ENCODE peak calls at places on chromosomes 12 and 14, in ten cellular contexts. X, D, K, F, T, E, B, Q, R and Z are unnamed samples. For H3K9me3, the result is how much of the 10 kb centered on the place peaks cover.

GRCh38 chr12:32217354-32218310 is 111.0 kb downstream of the BICD1 start:
- DNase-seq in Q (no peak), E (no peak), R (no peak), F (peak), B (no peak), K (no peak), D (peak), T (peak), X (peak), Z (no peak)

GRCh38 chr14:55799523-55800095 is 219.6 kb downstream of the KTN1 start:
- DNase-seq in Q (no peak), T (no peak), B (no peak), K (no peak), E (no peak), D (no peak), X (no peak), R (no peak), F (no peak), Z (no peak)

GRCh38 chr12:32589165-32589891 is 89.8 kb upstream of the DNM1L start:
- DNase-seq in X (no peak), D (no peak), B (no peak), T (no peak), K (no peak), F (no peak), Q (no peak), R (no peak), E (no peak), Z (no peak)

GRCh38 chr12:6963741-6964446 is 6.6 kb downstream of the PHB2 start:
- DNase-seq in E (no peak), X (peak), R (no peak), Q (no peak), T (no peak), K (peak), D (no peak), F (no peak), B (no peak), Z (no peak)

GRCh38 chr12:119602695-119603094 is 9.1 kb downstream of the TMEM233 start:
- DNase-seq in T (no peak), R (no peak), D (no peak), X (no peak), E (no peak), Q (no peak), K (no peak), F (no peak), B (no peak), Z (no peak)

GRCh38 chr14:45253754-45254300 is 825 bp upstream of the MIS18BP1 start:
- DNase-seq in R (no peak), E (no peak), D (peak), X (peak), K (peak), F (no peak), Q (no peak), B (no peak), T (peak), Z (no peak)

GRCh38 chr12:26274441-26275312 is 79.3 kb downstream of the SSPN start:
- DNase-seq in Q (peak), T (peak), F (peak), E (no peak), R (no peak), X (peak), B (peak), K (peak), D (peak), Z (peak)

GRCh38 chr12:58314610-58315009 is 373.2 kb downstream of the ATP23 start:
- DNase-seq in Q (no peak), E (no peak), F (no peak), K (no peak), D (no peak), B (peak), X (no peak), T (peak), R (no peak), Z (no peak)

GRCh38 chr14:70871863-70872677 is 35.2 kb upstream of the PCNX1 start:
- DNase-seq in F (no peak), D (no peak), X (no peak), T (no peak), K (no peak), Q (no peak), R (no peak), E (no peak), B (peak), Z (no peak)

GRCh38 chr14:104135121-104135903 is 3.1 kb upstream of the KIF26A start:
- DNase-seq in X (no peak), D (no peak), R (no peak), K (no peak), B (peak), F (no peak), Q (no peak), T (peak), E (peak), Z (no peak)

GRCh38 chr14:92600318-92601053 is 86.9 kb downstream of the RIN3 start:
- DNase-seq in K (no peak), D (peak), Q (no peak), X (no peak), R (no peak), B (peak), T (peak), E (no peak), F (no peak), Z (no peak)

GRCh38 chr14:69882915-69883314 is 3.7 kb downstream of the SMOC1 start:
- DNase-seq in Q (no peak), E (no peak), X (no peak), F (no peak), R (no peak), B (no peak), K (no peak), T (no peak), D (no peak), Z (no peak)

GRCh38 chr14:96945721-96946120 is 148.5 kb downstream of the VRK1 start:
- DNase-seq in T (no peak), B (no peak), X (no peak), D (no peak), F (no peak), E (no peak), K (no peak), R (no peak), Q (no peak), Z (no peak)

GRCh38 chr12:104736307-104736706 is 221.8 kb downstream of the SLC41A2 start:
- DNase-seq in F (no peak), R (no peak), X (no peak), B (peak), E (no peak), D (peak), Q (no peak), K (no peak), T (peak), Z (no peak)

GRCh38 chr12:34406996-34407300 is 384.7 kb downstream of the ALG10 start:
- DNase-seq in R (no peak), B (no peak), E (no peak), T (no peak), D (no peak), K (peak), X (peak), F (no peak), Q (peak), Z (no peak)

GRCh38 chr12:104712477-104712876 is 245.6 kb downstream of the SLC41A2 start:
- DNase-seq in D (no peak), T (no peak), R (no peak), K (no peak), Q (no peak), E (no peak), B (peak), X (no peak), F (no peak), Z (no peak)

GRCh38 chr12:30979371-30980259 is 53.1 kb downstream of the TSPAN11 start:
- DNase-seq in B (no peak), E (no peak), R (no peak), Q (no peak), X (no peak), D (no peak), F (no peak), K (no peak), T (peak), Z (no peak)

GRCh38 chr12:124231980-124232653 is 62.8 kb upstream of the RFLNA start:
- DNase-seq in K (no peak), X (peak), E (no peak), B (no peak), D (no peak), F (no peak), Q (no peak), R (no peak), T (no peak), Z (no peak)

GRCh38 chr14:100889641-100890040 is 13.9 kb downstream of the RTL1 start:
- DNase-seq in D (peak), F (no peak), T (no peak), E (no peak), K (no peak), X (peak), Q (no peak), R (no peak), B (no peak), Z (no peak)

GRCh38 chr12:19161251-19161650 is 31.7 kb downstream of the PLEKHA5 start:
- DNase-seq in B (no peak), T (no peak), E (no peak), X (no peak), R (no peak), Q (no peak), K (no peak), F (no peak), D (no peak), Z (no peak)

GRCh38 chr14:36313898-36314297 is 6.5 kb downstream of the MBIP start:
- DNase-seq in B (no peak), T (no peak), Q (no peak), D (no peak), X (no peak), E (no peak), R (no peak), K (no peak), F (no peak), Z (no peak)

GRCh38 chr14:24997335-24997734 is 52.6 kb downstream of the STXBP6 start:
- DNase-seq in F (no peak), R (no peak), Q (no peak), B (no peak), E (no peak), T (no peak), X (no peak), D (no peak), K (no peak), Z (no peak)

GRCh38 chr12:105462841-105463240 is 132.3 kb downstream of the C12orf75 start:
- DNase-seq in B (no peak), X (no peak), F (no peak), K (no peak), D (no peak), Q (no peak), E (no peak), R (no peak), T (peak), Z (no peak)

GRCh38 chr12:94262228-94263010 is 114.0 kb downstream of the PLXNC1 start:
- DNase-seq in R (no peak), T (peak), B (peak), E (peak), D (peak), X (peak), K (peak), F (no peak), Q (peak), Z (peak)

GRCh38 chr12:102438823-102439205 is 41.5 kb downstream of the IGF1 start:
- DNase-seq in X (no peak), D (no peak), F (no peak), E (no peak), B (peak), K (no peak), Q (no peak), T (no peak), R (no peak), Z (no peak)

GRCh38 chr14:83058068-83058467 is 1524.4 kb upstream of the SEL1L start:
- DNase-seq in F (no peak), Q (no peak), D (no peak), K (no peak), X (no peak), B (no peak), E (no peak), R (no peak), T (no peak), Z (no peak)

GRCh38 chr12:102302553-102302952 is 104.9 kb upstream of the PMCH start:
- DNase-seq in E (no peak), D (no peak), Q (no peak), F (no peak), B (no peak), T (peak), X (no peak), K (no peak), R (no peak), Z (no peak)

GRCh38 chr12:60308366-60309000 is 712.7 kb downstream of the SLC16A7 start:
- DNase-seq in E (no peak), T (peak), R (no peak), F (peak), K (no peak), B (peak), D (no peak), Q (no peak), X (no peak), Z (no peak)

GRCh38 chr12:1574863-1575254 is 19.5 kb downstream of the FBXL14 start:
- DNase-seq in F (no peak), B (no peak), T (no peak), R (no peak), K (no peak), D (no peak), E (no peak), X (no peak), Q (no peak), Z (no peak)

GRCh38 chr12:109804820-109805761 is 28.1 kb downstream of the TRPV4 start:
- DNase-seq in R (peak), X (peak), T (peak), Q (peak), B (peak), E (peak), D (peak), F (no peak), K (peak), Z (peak)

GRCh38 chr14:105855893-105856675 is 329.7 kb downstream of the TMEM121 start:
- DNase-seq in F (no peak), R (no peak), D (no peak), T (no peak), K (peak), Q (no peak), E (no peak), B (no peak), X (no peak), Z (no peak)
- H3K9me3 ChIP-seq in F (under half), R (half or more), D (under half), T (under half), K (under half), Q (under half), E (under half), B (under half), X (under half), Z (under half)

GRCh38 chr12:132954471-132955048 is 1.5 kb downstream of the ZNF605 start:
- DNase-seq in E (no peak), T (peak), K (no peak), R (no peak), F (no peak), X (no peak), Q (no peak), B (no peak), D (no peak), Z (no peak)

GRCh38 chr12:132955933-132956725 is at the start of gene ZNF605:
- DNase-seq in F (no peak), T (peak), B (peak), K (peak), D (peak), Q (peak), R (peak), X (peak), E (peak), Z (peak)

GRCh38 chr12:132953163-132953425 is 3.0 kb downstream of the ZNF605 start:
- DNase-seq in F (no peak), K (no peak), T (no peak), X (no peak), B (no peak), E (no peak), Q (no peak), D (no peak), R (no peak), Z (no peak)

GRCh38 chr12:132953771-132954170 is 2.3 kb downstream of the ZNF605 start:
- DNase-seq in F (no peak), D (no peak), E (no peak), B (no peak), X (no peak), T (no peak), Q (no peak), R (no peak), K (no peak), Z (no peak)

GRCh38 chr12:132955094-132955932 is 793 bp downstream of the ZNF605 start:
- DNase-seq in Q (no peak), B (peak), T (peak), E (no peak), X (peak), K (peak), R (peak), D (peak), F (no peak), Z (peak)
- H3K9me3 ChIP-seq in Q (under half), B (under half), T (under half), E (under half), X (under half), K (under half), R (under half), D (under half), F (under half), Z (under half)

DNA sequence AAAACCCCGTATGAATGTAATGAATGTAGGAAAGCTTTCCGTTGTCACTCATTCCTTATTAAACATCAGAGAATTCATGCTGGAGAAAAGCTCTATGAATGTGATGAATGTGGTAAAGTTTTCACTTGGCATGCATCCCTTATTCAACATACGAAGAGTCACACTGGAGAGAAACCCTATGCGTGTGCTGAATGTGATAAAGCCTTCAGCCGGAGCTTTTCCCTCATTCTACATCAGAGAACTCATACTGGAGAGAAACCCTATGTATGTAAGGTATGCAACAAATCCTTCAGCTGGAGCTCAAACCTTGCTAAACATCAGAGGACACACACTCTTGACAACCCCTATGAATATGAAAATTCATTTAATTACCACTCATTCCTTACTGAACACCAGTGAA is 23.8 kb downstream of the ZNF891 start:
- DNase-seq in K (no peak), R (no peak), Q (no peak), T (peak), B (peak), X (no peak), D (no peak), E (no peak), F (no peak), Z (no peak)
- H3K9me3 ChIP-seq in K (half or more), R (under half), Q (half or more), T (under half), B (half or more), X (half or more), D (under half), E (half or more), F (under half), Z (half or more)

GRCh38 chr12:96195845-96196451 is 1.8 kb downstream of the ELK3 start:
- DNase-seq in E (no peak), R (no peak), B (peak), T (peak), D (no peak), K (no peak), X (no peak), Q (no peak), F (no peak), Z (no peak)

GRCh38 chr12:96193725-96194571 is at the start of gene ELK3:
- DNase-seq in T (peak), F (no peak), K (peak), D (peak), R (no peak), X (peak), B (peak), Q (peak), E (peak), Z (peak)

GRCh38 chr12:96194572-96194889 is 356 bp downstream of the ELK3 start:
- DNase-seq in T (no peak), F (no peak), D (no peak), Q (no peak), E (no peak), B (no peak), X (no peak), R (no peak), K (no peak), Z (no peak)

GRCh38 chr12:96196781-96197180 is 2.6 kb downstream of the ELK3 start:
- DNase-seq in Q (no peak), X (no peak), E (no peak), T (peak), R (no peak), K (no peak), F (no peak), B (peak), D (no peak), Z (no peak)

GRCh38 chr12:96194901-96195844 is 998 bp downstream of the ELK3 start:
- DNase-seq in X (no peak), E (peak), D (peak), B (peak), T (peak), Q (peak), F (no peak), R (no peak), K (peak), Z (peak)
- H3K9me3 ChIP-seq in X (under half), E (under half), D (under half), B (under half), T (under half), Q (under half), F (under half), R (under half), K (under half), Z (under half)

DNA sequence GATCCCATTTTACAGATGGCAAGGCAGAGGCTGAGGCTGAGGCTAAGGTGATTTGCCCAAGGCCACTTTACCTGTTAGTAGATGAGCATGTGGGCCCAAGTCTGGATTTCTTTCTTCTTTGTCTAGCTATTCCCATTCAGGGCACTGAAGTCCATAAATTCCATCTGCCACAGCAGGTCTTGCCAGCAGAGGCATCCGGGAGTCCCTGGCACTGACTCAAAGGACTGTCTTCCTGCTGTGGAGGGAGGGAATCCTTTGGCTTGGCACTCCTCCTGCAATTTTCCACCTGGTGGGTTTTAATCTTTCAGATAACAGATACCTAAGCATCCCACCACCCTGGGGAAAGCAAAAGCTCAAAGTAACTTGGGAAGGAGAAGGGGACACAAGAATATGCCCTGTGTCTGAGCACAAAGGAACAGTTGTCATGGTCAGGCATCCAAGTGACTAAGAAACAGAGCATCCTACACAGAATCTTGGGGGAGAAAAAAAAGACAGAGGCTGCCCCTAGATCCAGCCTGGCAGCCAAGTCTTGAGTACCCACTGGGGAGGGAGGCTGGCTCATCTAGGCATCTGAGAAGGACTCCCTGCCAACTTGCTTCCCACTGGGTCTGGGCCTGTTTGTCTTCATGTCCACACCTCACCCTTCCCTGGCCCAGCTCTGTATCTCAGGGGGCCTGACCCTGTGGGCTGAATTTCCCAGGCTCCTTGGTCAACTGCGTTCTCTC is 35.6 kb upstream of the CMKLR1 start:
- DNase-seq in X (no peak), E (no peak), K (no peak), T (peak), R (no peak), B (no peak), F (no peak), D (no peak), Q (no peak), Z (no peak)
- H3K9me3 ChIP-seq in X (under half), E (under half), K (under half), T (under half), R (under half), B (under half), F (under half), D (under half), Q (under half), Z (under half)